ENCODE peak calls at places on chromosomes 1 and 21, in six cellular contexts. C, M, F, R, S and N are unnamed samples. For H3K36me3, the result is how much of the 10 kb centered on the place peaks cover.

GRCh38 chr1:20063861-20064292 is 6.1 kb upstream of the PLA2G5 start:
- DNase-seq in C (no peak), M (peak), F (no peak), R (peak), S (no peak), N (no peak)

GRCh38 chr1:169931795-169932195 is 38.1 kb upstream of the SCYL3 start:
- DNase-seq in C (no peak), M (peak), F (no peak), R (no peak), S (no peak), N (no peak)

GRCh38 chr1:204429746-204430145 is 18.1 kb upstream of the PPP1R15B start:
- DNase-seq in C (no peak), M (no peak), F (no peak), R (no peak), S (no peak), N (peak)

GRCh38 chr1:67300561-67300960 is 7.1 kb upstream of the IL12RB2 start:
- DNase-seq in C (no peak), M (peak), F (no peak), R (no peak), S (no peak), N (no peak)

GRCh38 chr1:209675567-209676154 is 449 bp downstream of the G0S2 start:
- DNase-seq in C (no peak), M (peak), F (no peak), R (peak), S (peak), N (peak)

GRCh38 chr1:25472494-25472893 is 41.8 kb downstream of the MACO1 start:
- DNase-seq in C (no peak), M (no peak), F (no peak), R (no peak), S (no peak), N (no peak)

GRCh38 chr1:101290922-101291561 is 54.2 kb downstream of the S1PR1 start:
- DNase-seq in C (no peak), M (no peak), F (no peak), R (no peak), S (no peak), N (no peak)

GRCh38 chr21:29896884-29897283 is 42.9 kb downstream of the GRIK1 start:
- DNase-seq in C (no peak), M (no peak), F (no peak), R (no peak), S (no peak), N (no peak)

GRCh38 chr1:175493999-175494336 is 249.4 kb downstream of the TNR start:
- DNase-seq in C (no peak), M (no peak), F (no peak), R (no peak), S (no peak), N (no peak)

GRCh38 chr1:177181280-177181630 is 10.5 kb downstream of the BRINP2 start:
- DNase-seq in C (peak), M (no peak), F (no peak), R (no peak), S (no peak), N (no peak)

GRCh38 chr1:2213576-2214505 is 14.3 kb upstream of the SKI start:
- DNase-seq in C (peak), M (peak), F (peak), R (no peak), S (peak), N (peak)

GRCh38 chr1:197806718-197807117 is 31.4 kb upstream of the DENND1B start:
- DNase-seq in C (no peak), M (no peak), F (no peak), R (no peak), S (no peak), N (no peak)

GRCh38 chr1:98651116-98651625 is 10.3 kb upstream of the SNX7 start:
- DNase-seq in C (no peak), M (no peak), F (no peak), R (no peak), S (no peak), N (no peak)

GRCh38 chr1:53529555-53529954 is 70.4 kb downstream of the DMRTB1 start:
- DNase-seq in C (no peak), M (no peak), F (no peak), R (no peak), S (no peak), N (no peak)

GRCh38 chr1:24283326-24284155 is 35.6 kb upstream of the GRHL3 start:
- DNase-seq in C (no peak), M (peak), F (no peak), R (peak), S (peak), N (no peak)

GRCh38 chr1:48776400-48777218 is at the start of gene BEND5:
- DNase-seq in C (peak), M (peak), F (no peak), R (peak), S (peak), N (peak)

GRCh38 chr1:247448107-247448778 is 9.7 kb downstream of the OR2B11 start:
- DNase-seq in C (peak), M (peak), F (no peak), R (peak), S (peak), N (peak)

GRCh38 chr1:153631047-153632022 is 2.5 kb upstream of the CHTOP start:
- DNase-seq in C (no peak), M (no peak), F (no peak), R (no peak), S (no peak), N (no peak)

GRCh38 chr21:45611296-45611695 is 32.2 kb upstream of the PCBP3 start:
- DNase-seq in C (no peak), M (no peak), F (no peak), R (no peak), S (no peak), N (no peak)

GRCh38 chr1:46605242-46605641 is 1.2 kb upstream of the MKNK1 start:
- DNase-seq in C (no peak), M (no peak), F (no peak), R (no peak), S (no peak), N (no peak)

GRCh38 chr1:17118706-17119075 is 560 bp downstream of the PADI2 start:
- DNase-seq in C (peak), M (no peak), F (no peak), R (no peak), S (no peak), N (no peak)

GRCh38 chr1:151472852-151473731 is 13.8 kb upstream of the POGZ start:
- DNase-seq in C (peak), M (peak), F (no peak), R (peak), S (peak), N (peak)

GRCh38 chr1:233060595-233060994 is 110.2 kb downstream of the NTPCR start:
- DNase-seq in C (no peak), M (no peak), F (no peak), R (no peak), S (no peak), N (no peak)

GRCh38 chr1:154567386-154568164 is at the start of gene CHRNB2:
- DNase-seq in C (peak), M (peak), F (no peak), R (peak), S (peak), N (peak)

GRCh38 chr1:200115532-200115931 is 88.0 kb downstream of the NR5A2 start:
- DNase-seq in C (no peak), M (no peak), F (no peak), R (no peak), S (no peak), N (no peak)

GRCh38 chr1:240720891-240721450 is 109.0 kb upstream of the GREM2 start:
- DNase-seq in C (no peak), M (no peak), F (no peak), R (peak), S (no peak), N (no peak)

GRCh38 chr1:33348676-33349080 is 27.8 kb upstream of the A3GALT2 start:
- DNase-seq in C (peak), M (peak), F (no peak), R (no peak), S (no peak), N (peak)

GRCh38 chr1:53511933-53512806 is 53.0 kb downstream of the DMRTB1 start:
- DNase-seq in C (no peak), M (peak), F (no peak), R (peak), S (peak), N (no peak)

GRCh38 chr1:222466150-222466865 is 81.6 kb downstream of the HHIPL2 start:
- DNase-seq in C (no peak), M (no peak), F (no peak), R (no peak), S (no peak), N (no peak)

GRCh38 chr1:44553127-44553758 is 121.0 kb downstream of the TMEM53 start:
- DNase-seq in C (no peak), M (no peak), F (no peak), R (peak), S (no peak), N (no peak)

GRCh38 chr1:201399352-201400126 is 415 bp upstream of the LAD1 start:
- DNase-seq in C (no peak), M (no peak), F (no peak), R (peak), S (no peak), N (no peak)

GRCh38 chr1:215543191-215543606 is 23.9 kb upstream of the KCTD3 start:
- DNase-seq in C (no peak), M (peak), F (no peak), R (peak), S (no peak), N (no peak)

GRCh38 chr1:2575801-2576663 is 10.5 kb upstream of the PRXL2B start:
- DNase-seq in C (peak), M (no peak), F (no peak), R (no peak), S (no peak), N (no peak)

GRCh38 chr21:25999935-26000582 is 170.5 kb downstream of the APP start:
- DNase-seq in C (peak), M (no peak), F (no peak), R (no peak), S (no peak), N (no peak)

GRCh38 chr1:18949689-18950414 is 6.6 kb downstream of the IFFO2 start:
- DNase-seq in C (peak), M (peak), F (no peak), R (no peak), S (no peak), N (peak)

GRCh38 chr1:93967276-93967675 is 58.0 kb upstream of the GCLM start:
- DNase-seq in C (peak), M (no peak), F (no peak), R (no peak), S (no peak), N (no peak)

GRCh38 chr1:24082372-24082771 is 29.6 kb downstream of the MYOM3 start:
- DNase-seq in C (no peak), M (no peak), F (no peak), R (no peak), S (no peak), N (no peak)

GRCh38 chr1:242139437-242139836 is 140.5 kb upstream of the MAP1LC3C start:
- DNase-seq in C (no peak), M (no peak), F (no peak), R (no peak), S (no peak), N (no peak)

GRCh38 chr1:169484683-169485426 is 889 bp downstream of the SLC19A2 start:
- DNase-seq in C (peak), M (peak), F (no peak), R (peak), S (peak), N (peak)

GRCh38 chr1:181485276-181486097 is 2.2 kb downstream of the CACNA1E start:
- DNase-seq in C (no peak), M (no peak), F (no peak), R (no peak), S (no peak), N (no peak)

GRCh38 chr1:181482001-181482430 is 1.3 kb upstream of the CACNA1E start:
- DNase-seq in C (no peak), M (no peak), F (no peak), R (no peak), S (no peak), N (no peak)

GRCh38 chr1:181483084-181483559 is at the start of gene CACNA1E:
- DNase-seq in C (no peak), M (no peak), F (no peak), R (no peak), S (no peak), N (no peak)

GRCh38 chr1:181483561-181484291 is 409 bp downstream of the CACNA1E start:
- DNase-seq in C (no peak), M (no peak), F (no peak), R (no peak), S (no peak), N (no peak)

DNA sequence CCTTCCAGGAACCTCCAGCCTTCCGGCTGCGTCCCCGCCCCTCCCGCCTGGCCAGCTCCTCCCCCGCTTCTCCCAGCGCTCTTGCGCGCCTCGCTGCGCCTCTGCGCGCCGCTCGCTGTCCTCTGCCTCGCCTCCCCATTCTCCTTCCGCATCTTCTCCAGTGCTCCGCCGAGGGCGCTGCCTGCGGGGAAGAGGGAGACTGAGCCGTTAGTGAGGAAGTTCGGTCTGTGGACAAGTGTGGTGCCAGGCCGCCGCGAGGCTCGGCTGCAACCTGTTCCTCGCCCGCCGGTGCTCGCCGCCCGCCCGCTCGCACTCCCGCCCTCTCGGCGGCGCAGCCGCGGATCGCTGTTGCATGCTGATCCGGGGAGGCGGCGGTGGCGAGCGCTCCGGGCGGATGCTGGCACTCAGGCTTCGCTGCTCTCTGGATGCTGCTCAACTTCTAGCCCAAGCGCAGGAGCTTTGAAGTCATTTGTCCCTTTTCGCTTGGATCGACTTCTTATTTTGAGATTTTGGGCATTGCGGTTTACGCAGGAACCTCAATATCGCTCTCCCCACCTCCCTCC is 715 bp upstream of the CACNA1E start:
- DNase-seq in C (no peak), M (no peak), F (no peak), R (no peak), S (no peak), N (no peak)
- H3K4me3 ChIP-seq in C (peak), M (no peak), F (peak), R (no peak), S (no peak), N (peak)

GRCh38 chr1:208033236-208033635 is 122.3 kb upstream of the CD34 start:
- DNase-seq in C (no peak), M (no peak), F (no peak), R (no peak), S (no peak), N (peak)

GRCh38 chr1:208029381-208030319 is 118.7 kb upstream of the CD34 start:
- DNase-seq in C (no peak), M (peak), F (no peak), R (no peak), S (peak), N (no peak)

GRCh38 chr1:208030320-208031091 is 119.6 kb upstream of the CD34 start:
- DNase-seq in C (peak), M (peak), F (no peak), R (no peak), S (peak), N (peak)

GRCh38 chr1:208031932-208032320 is 121.0 kb upstream of the CD34 start:
- DNase-seq in C (no peak), M (no peak), F (no peak), R (no peak), S (no peak), N (peak)

DNA sequence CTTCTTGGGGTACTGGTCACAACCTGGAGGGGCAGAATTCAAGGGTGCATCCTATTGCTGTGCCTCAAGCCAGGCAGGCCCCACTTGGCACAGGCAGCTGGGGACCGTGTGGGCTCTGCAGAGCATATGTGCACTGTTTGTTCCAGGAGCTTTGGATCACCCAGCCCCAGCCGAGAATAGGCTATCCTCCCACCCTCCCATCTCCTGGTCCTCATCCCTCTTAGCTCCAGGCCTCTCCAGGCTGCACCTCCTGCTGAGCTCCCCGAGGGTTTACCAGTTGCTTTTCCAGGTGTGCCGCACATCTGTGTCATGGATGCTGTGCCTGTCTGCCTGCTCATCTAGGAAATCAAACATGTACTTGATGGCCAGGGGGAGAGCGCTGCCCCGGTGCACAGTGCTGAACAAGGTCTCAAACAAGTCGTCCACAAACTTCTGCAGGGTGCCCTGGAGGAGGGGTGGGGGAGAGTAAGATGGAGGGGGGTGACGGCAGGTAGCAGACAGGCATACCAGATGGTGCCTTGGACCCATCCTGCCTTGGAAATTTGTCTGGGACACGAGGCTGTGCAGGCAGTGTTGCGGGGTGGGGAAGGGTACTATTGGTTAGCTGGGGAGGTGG is 120.5 kb upstream of the CD34 start:
- DNase-seq in C (no peak), M (no peak), F (no peak), R (no peak), S (no peak), N (peak)
- H3K36me3 ChIP-seq in C (under half), M (under half), F (under half), R (under half), S (under half), N (under half)

DNA sequence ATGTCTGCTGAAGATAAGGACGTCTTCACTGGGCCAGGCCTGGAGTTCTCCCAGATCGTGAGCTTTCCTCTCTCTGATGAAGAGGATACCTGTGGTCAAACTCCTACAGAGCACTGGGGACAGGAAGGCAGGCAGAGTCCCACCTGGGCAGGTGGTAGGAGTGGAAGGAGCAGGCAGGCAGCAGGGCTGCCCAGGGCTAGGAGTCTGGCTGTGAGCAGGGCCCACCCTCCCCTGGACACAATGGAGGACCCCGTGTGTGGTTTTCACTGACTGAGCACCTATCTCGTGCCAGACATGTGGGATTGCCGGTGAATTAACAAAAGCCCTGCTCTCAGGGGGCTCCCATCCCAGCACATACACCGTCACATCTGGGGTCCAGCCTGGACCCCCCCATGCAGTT is 4.9 kb upstream of the SAMD11 start:
- DNase-seq in C (no peak), M (no peak), F (no peak), R (no peak), S (no peak), N (no peak)
- H3K27ac ChIP-seq in C (no peak), M (no peak), F (no peak), R (no peak), S (no peak), N (no peak)

GRCh38 chr1:156504062-156504813 is 3.7 kb upstream of the MEF2D start:
- DNase-seq in C (no peak), M (no peak), F (no peak), R (peak), S (no peak), N (no peak)
- H3K4me3 ChIP-seq in C (peak), M (no peak), F (peak), R (peak), S (peak), N (peak)

DNA sequence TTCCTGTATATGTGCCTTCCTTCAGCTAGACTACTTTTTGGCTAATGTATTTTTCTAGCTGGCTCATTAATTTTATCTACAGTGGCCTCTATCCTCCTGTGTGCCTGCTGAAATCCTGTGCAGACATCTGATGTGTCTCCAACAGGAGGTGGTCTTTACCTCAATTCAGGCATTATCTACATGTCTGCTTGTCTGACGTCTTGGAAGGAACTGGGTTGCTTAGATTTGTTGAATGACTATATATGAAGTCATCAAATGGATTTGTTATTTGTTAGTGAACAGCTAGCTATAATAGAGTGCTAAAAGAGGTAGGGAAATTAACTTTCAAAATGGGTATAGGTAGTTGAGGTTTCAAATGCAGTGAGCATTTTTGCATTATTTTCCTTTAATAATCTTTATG is 6.7 kb downstream of the RPL5 start:
- DNase-seq in C (no peak), M (no peak), F (no peak), R (no peak), S (no peak), N (no peak)
- H3K36me3 ChIP-seq in C (under half), M (under half), F (under half), R (half or more), S (under half), N (half or more)

GRCh38 chr1:228365321-228366061 is 41.1 kb downstream of the TRIM11 start:
- DNase-seq in C (peak), M (no peak), F (no peak), R (no peak), S (peak), N (peak)
- H3K27ac ChIP-seq in C (peak), M (no peak), F (no peak), R (no peak), S (no peak), N (no peak)

DNA sequence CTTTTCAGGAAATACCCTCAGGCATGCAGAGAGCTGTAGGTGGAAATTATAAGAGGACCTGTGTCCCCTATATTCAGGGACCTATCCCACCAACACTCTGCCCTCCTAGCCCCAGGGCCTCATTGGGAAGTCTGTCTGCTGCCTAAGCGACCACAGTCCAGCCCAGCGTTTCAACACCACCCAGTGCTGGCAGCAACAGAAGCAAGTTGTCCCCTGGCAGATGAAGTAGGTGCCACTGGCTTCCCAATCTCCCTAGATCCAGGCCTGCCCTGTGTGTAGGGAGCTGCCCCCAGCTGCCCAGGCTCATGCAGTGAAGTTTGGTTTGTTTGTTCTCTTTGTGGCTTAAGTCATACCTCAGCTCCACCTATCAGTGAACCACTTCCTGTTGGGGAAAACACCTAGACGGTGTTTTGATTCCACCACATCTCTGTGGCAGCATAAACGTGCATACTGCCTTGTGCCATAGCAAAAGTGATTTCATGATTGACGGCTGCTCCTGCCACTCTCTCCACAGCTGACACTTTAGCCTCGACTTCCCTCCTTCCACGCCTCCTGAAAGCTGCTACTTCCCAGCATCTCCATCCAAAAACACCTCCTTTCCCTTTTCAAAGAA is 8.1 kb upstream of the LEFTY1 start:
- DNase-seq in C (peak), M (no peak), F (no peak), R (peak), S (no peak), N (no peak)
- H3K4me3 ChIP-seq in C (no peak), M (no peak), F (no peak), R (no peak), S (no peak), N (no peak)